ENCODE peak calls at places on chromosome 18, in six cellular contexts. U is mesenchymal stem cell, O is GM12865, L is Peyer's patch, X is H7, K is foreskin fibroblast. Q is an unnamed sample.

GRCh38 chr18:2994603-2995432 is 18.1 kb downstream of the LPIN2 start:
- DNase-seq in U (no peak), O (peak; percentile 53), L (peak; percentile 68), X (peak; percentile 47), K (no peak), Q (no peak)

GRCh38 chr18:44743626-44744025 is 62.9 kb downstream of the SETBP1 start:
- DNase-seq in U (no peak), O (no peak), L (no peak), X (peak; percentile 25), K (no peak), Q (no peak)

GRCh38 chr18:44715245-44715644 is 34.6 kb downstream of the SETBP1 start:
- DNase-seq in U (peak; percentile 60), O (no peak), L (no peak), X (no peak), K (peak; percentile 95), Q (no peak)

GRCh38 chr18:70420151-70420898 is 131.5 kb downstream of the SOCS6 start:
- DNase-seq in U (peak; percentile 72), O (no peak), L (no peak), X (no peak), K (peak; percentile 94), Q (no peak)

GRCh38 chr18:46917808-46918600 is 602 bp downstream of the KATNAL2 start:
- DNase-seq in U (peak; percentile 46), O (peak; percentile 52), L (peak; percentile 20), X (peak; percentile 74), K (peak; percentile 73), Q (no peak)

GRCh38 chr18:79540914-79541301 is 138.7 kb upstream of the CTDP1 start:
- DNase-seq in U (no peak), O (no peak), L (no peak), X (no peak), K (no peak), Q (peak; percentile 24)

GRCh38 chr18:75208055-75208835 is 694 bp downstream of the PTGR3 start:
- DNase-seq in U (peak; percentile 59), O (peak; percentile 62), L (peak; percentile 44), X (peak; percentile 74), K (peak; percentile 74), Q (peak; percentile 89)

GRCh38 chr18:74661008-74661407 is 63.3 kb downstream of the ZNF407 start:
- DNase-seq in U (no peak), O (no peak), L (no peak), X (no peak), K (no peak), Q (no peak)

GRCh38 chr18:74183110-74183509 is 34.8 kb downstream of the TIMM21 start:
- DNase-seq in U (no peak), O (no peak), L (no peak), X (no peak), K (no peak), Q (no peak)

GRCh38 chr18:57434177-57434535 is 1.0 kb upstream of the ONECUT2 start:
- DNase-seq in U (no peak), O (no peak), L (no peak), X (no peak), K (no peak), Q (no peak)

GRCh38 chr18:49630246-49630699 is 68.4 kb downstream of the LIPG start:
- DNase-seq in U (peak; percentile 41), O (no peak), L (no peak), X (no peak), K (peak; percentile 36), Q (no peak)

GRCh38 chr18:72207280-72207679 is 336.9 kb downstream of the CBLN2 start:
- DNase-seq in U (no peak), O (no peak), L (no peak), X (no peak), K (no peak), Q (no peak)

GRCh38 chr18:22567794-22568193 is 150.1 kb upstream of the CTAGE1 start:
- DNase-seq in U (no peak), O (no peak), L (no peak), X (no peak), K (no peak), Q (no peak)

GRCh38 chr18:6017160-6017559 is 121.8 kb upstream of the TMEM200C start:
- DNase-seq in U (no peak), O (no peak), L (no peak), X (no peak), K (no peak), Q (no peak)

GRCh38 chr18:62586781-62587487 is 64.1 kb downstream of the ZCCHC2 start:
- DNase-seq in U (no peak), O (no peak), L (no peak), X (no peak), K (no peak), Q (no peak)

GRCh38 chr18:62586148-62586774 is 63.4 kb downstream of the ZCCHC2 start:
- DNase-seq in U (peak; percentile 69), O (peak; percentile 87), L (peak; percentile 44), X (peak; percentile 87), K (peak; percentile 88), Q (peak; percentile 87)

GRCh38 chr18:62585274-62586147 is 62.7 kb downstream of the ZCCHC2 start:
- DNase-seq in U (no peak), O (no peak), L (no peak), X (no peak), K (no peak), Q (no peak)

GRCh38 chr18:62587689-62588088 is 64.9 kb downstream of the ZCCHC2 start:
- DNase-seq in U (no peak), O (no peak), L (no peak), X (no peak), K (no peak), Q (no peak)

DNA sequence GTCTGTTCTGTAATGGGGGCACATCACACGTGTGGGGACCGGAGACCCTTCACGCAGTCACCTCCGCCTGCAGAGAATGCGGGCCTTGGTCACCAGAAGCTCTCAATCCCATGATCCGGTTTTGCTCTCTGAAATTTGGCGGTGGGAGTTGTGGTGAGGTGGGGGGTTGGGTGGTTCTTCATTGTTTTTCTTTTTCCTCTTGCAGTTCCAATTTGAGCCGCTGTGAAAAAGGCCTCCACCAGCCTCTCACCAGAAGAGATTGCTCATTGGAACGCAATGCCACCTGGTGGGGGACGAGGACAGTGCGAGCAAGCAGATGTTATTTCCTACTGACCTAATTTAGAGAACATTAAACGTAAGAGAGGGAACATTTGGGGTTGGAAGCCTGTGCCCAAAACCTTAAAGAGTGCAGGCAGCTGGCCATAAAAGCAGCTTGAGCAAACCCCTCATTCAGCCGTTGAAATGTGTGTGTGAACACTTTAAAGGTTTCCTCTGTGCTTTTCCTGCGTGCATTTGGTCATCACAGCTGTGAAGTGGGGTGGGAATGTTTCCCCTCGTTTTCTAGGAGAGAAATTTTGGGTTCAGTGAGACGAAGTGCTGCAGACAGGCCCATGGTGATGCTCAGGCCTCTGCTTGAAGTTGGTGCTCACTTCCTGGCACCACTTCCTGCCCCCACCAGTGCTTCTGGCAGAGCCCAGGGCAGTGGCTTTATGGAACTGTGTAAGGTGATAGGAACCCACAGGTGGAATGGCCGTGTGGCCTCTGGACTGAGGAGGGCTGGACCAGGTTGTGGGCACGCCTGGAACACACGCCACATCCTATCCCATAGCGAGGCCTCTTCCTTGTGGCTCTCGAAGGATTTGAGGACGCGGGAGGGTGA is 61.7 kb downstream of the ZCCHC2 start:
- DNase-seq in U (peak; percentile 88), O (peak; percentile 91), L (peak; percentile 82), X (peak; percentile 90), K (peak; percentile 93), Q (no peak)
- H3K4me3 ChIP-seq in U (peak overlapping the region; percentile 46), O (no peak overlapping the region), L (no peak overlapping the region), X (no peak overlapping the region), K (peak overlapping the region; percentile 1), Q (no peak overlapping the region)

DNA sequence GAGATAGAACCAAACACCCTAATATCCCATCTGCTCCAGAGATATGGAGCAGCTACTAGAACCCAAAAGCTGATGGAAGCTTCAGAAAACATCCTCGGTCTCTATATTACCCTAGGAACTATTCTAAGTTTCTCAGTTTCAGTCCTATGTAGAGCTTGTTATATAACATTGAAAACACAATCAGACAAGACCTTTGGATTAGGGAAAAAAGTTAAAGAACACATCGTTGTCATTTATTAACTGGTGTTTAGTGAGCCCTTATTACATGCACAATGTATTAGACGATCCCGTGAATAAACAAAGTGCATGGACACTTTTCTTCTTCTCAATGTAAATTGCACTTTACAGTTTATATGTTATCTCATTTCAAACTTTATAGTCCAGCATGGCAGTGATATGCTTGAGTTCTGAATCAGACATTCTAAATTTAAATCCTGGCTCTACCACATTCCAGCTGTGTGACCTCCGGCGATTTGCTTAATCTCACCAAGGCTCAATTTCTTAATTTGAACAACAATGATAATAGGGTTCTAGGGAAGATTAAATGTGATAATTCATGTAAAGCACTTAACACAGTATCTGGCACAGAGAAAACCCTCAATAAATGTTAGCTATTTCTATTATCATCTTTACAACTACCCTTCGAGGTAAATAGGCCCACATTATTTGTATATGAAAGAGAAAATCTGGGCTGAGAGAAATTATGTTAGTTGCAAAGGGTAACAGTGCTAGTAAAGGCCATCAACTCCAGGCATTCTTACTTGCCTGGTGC is 83.6 kb upstream of the PIK3C3 start:
- DNase-seq in U (no peak), O (no peak), L (no peak), X (no peak), K (peak; percentile 33), Q (no peak)
- H3K4me3 ChIP-seq in U (no peak overlapping the region), O (no peak overlapping the region), L (no peak overlapping the region), X (no peak overlapping the region), K (no peak overlapping the region), Q (no peak overlapping the region)

GRCh38 chr18:77366725-77367641 is 117.3 kb downstream of the GALR1 start:
- DNase-seq in U (no peak), O (no peak), L (no peak), X (no peak), K (no peak), Q (no peak)
- H3K4me3 ChIP-seq in U (peak overlapping the region; percentile 54), O (no peak overlapping the region), L (no peak overlapping the region), X (no peak overlapping the region), K (no peak overlapping the region), Q (no peak overlapping the region)

GRCh38 chr18:54608008-54608642 is 17.1 kb downstream of the DYNAP start:
- DNase-seq in U (peak; percentile 5), O (no peak), L (no peak), X (no peak), K (peak; percentile 36), Q (no peak)
- H3K4me3 ChIP-seq in U (no peak overlapping the region), O (no peak overlapping the region), L (no peak overlapping the region), X (no peak overlapping the region), K (no peak overlapping the region), Q (no peak overlapping the region)

GRCh38 chr18:41391616-41392610 is 563.1 kb upstream of the PIK3C3 start:
- DNase-seq in U (peak; percentile 75), O (peak; percentile 12), L (no peak), X (peak; percentile 63), K (peak; percentile 56), Q (peak; percentile 63)
- H3K4me3 ChIP-seq in U (peak overlapping the region; percentile 51), O (no peak overlapping the region), L (no peak overlapping the region), X (no peak overlapping the region), K (peak overlapping the region; percentile 36), Q (no peak overlapping the region)